ENCODE peak calls at places on chromosomes 5 and 9, in six cellular contexts. F is T-cell, H is lower lobe of right lung, R is SW 1271, B is MV-4-11, A is MCF 10A. U is an unnamed sample.

GRCh38 chr5:54517174-54517511 is 416 bp upstream of the SNX18 start:
- DNase-seq in A (no peak), H (no peak), R (no peak), F (no peak), B (no peak), U (no peak)

GRCh38 chr5:90844931-90845330 is 286.3 kb downstream of the ADGRV1 start:
- DNase-seq in R (no peak), A (peak), H (no peak), B (no peak), F (no peak), U (no peak)

GRCh38 chr5:168317521-168318147 is 26.2 kb downstream of the WWC1 start:
- DNase-seq in H (no peak), F (no peak), R (peak), A (peak), B (peak), U (no peak)

GRCh38 chr5:127938746-127939145 is 144.8 kb upstream of the SLC12A2 start:
- DNase-seq in H (no peak), F (no peak), B (no peak), A (no peak), R (no peak), U (no peak)

GRCh38 chr9:35691325-35691631 is 1.6 kb upstream of the TPM2 start:
- DNase-seq in B (peak), A (no peak), H (no peak), R (no peak), F (no peak), U (no peak)

GRCh38 chr9:100070071-100070470 is 28.7 kb downstream of the ERP44 start:
- DNase-seq in R (no peak), H (no peak), B (no peak), F (no peak), A (peak), U (no peak)

GRCh38 chr9:94870793-94871558 is 144.5 kb downstream of the AOPEP start:
- DNase-seq in R (no peak), B (no peak), A (peak), F (peak), H (no peak), U (peak)

GRCh38 chr5:33679791-33680190 is 212.0 kb downstream of the ADAMTS12 start:
- DNase-seq in F (no peak), A (no peak), R (no peak), B (peak), H (no peak), U (no peak)

GRCh38 chr5:178555771-178556211 is 34.4 kb downstream of the COL23A1 start:
- DNase-seq in F (no peak), R (no peak), B (no peak), H (no peak), A (no peak), U (no peak)

GRCh38 chr9:127219533-127219932 is 45.0 kb upstream of the GARNL3 start:
- DNase-seq in H (no peak), B (no peak), A (no peak), R (no peak), F (no peak), U (no peak)

GRCh38 chr9:105054488-105054887 is 126.5 kb upstream of the ABCA1 start:
- DNase-seq in F (no peak), A (peak), H (no peak), R (no peak), B (peak), U (no peak)

GRCh38 chr9:69718218-69718617 is 41.6 kb downstream of the PTAR1 start:
- DNase-seq in B (no peak), F (no peak), R (no peak), A (no peak), H (no peak), U (no peak)

GRCh38 chr5:111076076-111076475 is 4.6 kb downstream of the TSLP start:
- DNase-seq in B (peak), F (no peak), H (no peak), R (no peak), A (peak), U (no peak)

GRCh38 chr9:126667190-126668055 is 53.7 kb downstream of the LMX1B start:
- DNase-seq in A (no peak), B (no peak), F (no peak), R (no peak), H (no peak), U (no peak)

GRCh38 chr5:32767948-32768427 is 56.9 kb downstream of the NPR3 start:
- DNase-seq in A (peak), F (no peak), R (no peak), B (peak), H (no peak), U (no peak)

GRCh38 chr5:88813805-88814584 is 69.0 kb downstream of the MEF2C start:
- DNase-seq in F (no peak), A (no peak), R (no peak), H (no peak), B (peak), U (no peak)

GRCh38 chr5:154646841-154647759 is 108.1 kb upstream of the LARP1 start:
- DNase-seq in B (no peak), F (peak), A (no peak), H (peak), R (no peak), U (no peak)

GRCh38 chr5:119368238-119368630 is 12.4 kb downstream of the TNFAIP8 start:
- DNase-seq in F (peak), B (peak), R (no peak), H (no peak), A (no peak), U (no peak)

GRCh38 chr9:69573666-69574456 is 98.3 kb downstream of the APBA1 start:
- DNase-seq in A (no peak), H (no peak), R (no peak), F (no peak), B (no peak), U (no peak)

GRCh38 chr9:17847908-17848307 is 269.0 kb downstream of the SH3GL2 start:
- DNase-seq in A (no peak), F (no peak), H (no peak), B (no peak), R (no peak), U (no peak)

GRCh38 chr9:128292009-128292408 is 15.9 kb downstream of the SWI5 start:
- DNase-seq in B (no peak), R (no peak), H (no peak), F (no peak), A (no peak), U (no peak)

GRCh38 chr9:136947955-136948510 is 3.0 kb downstream of the C8G start:
- DNase-seq in R (no peak), B (peak), A (peak), F (no peak), H (no peak), U (no peak)

GRCh38 chr9:101376117-101376866 is 8.5 kb downstream of the BAAT start:
- DNase-seq in A (no peak), F (no peak), R (no peak), H (no peak), B (no peak), U (no peak)

GRCh38 chr5:16690243-16690839 is 73.5 kb upstream of the RETREG1 start:
- DNase-seq in A (peak), F (no peak), R (peak), H (no peak), B (peak), U (peak)

GRCh38 chr5:66517361-66517760 is 78.8 kb upstream of the MAST4 start:
- DNase-seq in F (no peak), R (no peak), H (no peak), B (no peak), A (no peak), U (no peak)

GRCh38 chr9:97425336-97425991 is 13.6 kb downstream of the TDRD7 start:
- DNase-seq in A (no peak), H (no peak), F (no peak), B (no peak), R (no peak), U (no peak)

GRCh38 chr9:89942643-89943042 is 337.8 kb downstream of the GADD45G start:
- DNase-seq in H (no peak), R (no peak), F (no peak), B (no peak), A (no peak), U (no peak)

GRCh38 chr9:37925786-37926736 is 22.1 kb upstream of the SLC25A51 start:
- DNase-seq in A (peak), H (peak), R (no peak), F (no peak), B (peak), U (no peak)

GRCh38 chr9:121447341-121447834 is 52.3 kb downstream of the GGTA1 start:
- DNase-seq in B (peak), A (no peak), R (no peak), H (no peak), F (no peak), U (no peak)

GRCh38 chr5:24444439-24444838 is 200.3 kb downstream of the CDH10 start:
- DNase-seq in F (no peak), R (no peak), A (no peak), B (no peak), H (no peak), U (no peak)

GRCh38 chr9:3906437-3907213 is 380.8 kb upstream of the RFX3 start:
- DNase-seq in R (no peak), A (peak), B (peak), F (no peak), H (no peak), U (peak)

GRCh38 chr5:178673801-178674200 is 47.0 kb upstream of the CLK4 start:
- DNase-seq in R (no peak), B (no peak), H (no peak), F (no peak), A (peak), U (no peak)

GRCh38 chr5:23064710-23065109 is 211.6 kb upstream of the CDH12 start:
- DNase-seq in H (no peak), R (no peak), F (no peak), B (no peak), A (peak), U (no peak)

GRCh38 chr5:6867712-6868111 is 154.5 kb downstream of the TENT4A start:
- DNase-seq in H (no peak), R (no peak), F (no peak), A (no peak), B (no peak), U (no peak)

GRCh38 chr9:104864675-104865104 is 63.3 kb downstream of the ABCA1 start:
- DNase-seq in F (no peak), A (no peak), R (no peak), B (no peak), H (no peak), U (no peak)

GRCh38 chr5:43171926-43172325 is 20.1 kb upstream of the NIM1K start:
- DNase-seq in F (no peak), B (peak), A (no peak), H (no peak), R (no peak), U (no peak)

GRCh38 chr5:74895906-74896305 is 29.7 kb upstream of the FAM169A start:
- DNase-seq in H (peak), R (no peak), A (peak), F (no peak), B (no peak), U (peak)

GRCh38 chr9:80175286-80175906 is 603.6 kb downstream of the TLE4 start:
- DNase-seq in R (no peak), F (peak), A (peak), B (peak), H (no peak), U (no peak)

U was measured in keratinocyte.